ENCODE peak calls at places on chromosomes 11 and 22, in seven cellular contexts. H is OCI-LY7, G is fibroblast of lung, L is H9, C is neural progenitor cell, N is hepatocyte, V is HepG2. D is an unnamed sample. For H3K4me1 and H4K20me1, the result is how much of the 10 kb centered on the place peaks cover.

GRCh38 chr11:32792948-32793475 is 1.4 kb downstream of the CCDC73 start:
- DNase-seq in H (peak), G (peak), L (peak), C (peak), N (peak), V (peak), D (peak)

GRCh38 chr22:17969732-17970131 is 54.6 kb downstream of the MICAL3 start:
- DNase-seq in H (no peak), G (peak), L (no peak), C (no peak), N (peak), V (no peak), D (peak)

GRCh38 chr22:27331526-27332281 is 469.9 kb downstream of the MN1 start:
- DNase-seq in H (no peak), G (peak), L (peak), C (peak), N (peak), V (peak), D (no peak)

GRCh38 chr11:115530752-115531151 is 26.5 kb upstream of the CADM1 start:
- DNase-seq in H (peak), G (no peak), L (peak), C (peak), N (no peak), V (no peak), D (no peak)

GRCh38 chr11:17012712-17013547 is 1.3 kb downstream of the PLEKHA7 start:
- DNase-seq in H (no peak), G (peak), L (peak), C (peak), N (peak), V (peak), D (peak)

GRCh38 chr11:94544582-94544831 is 786 bp downstream of the FUT4 start:
- DNase-seq in H (no peak), G (no peak), L (no peak), C (no peak), N (no peak), V (no peak), D (no peak)

GRCh38 chr11:78295991-78296930 is 107.5 kb downstream of the USP35 start:
- DNase-seq in H (no peak), G (no peak), L (no peak), C (peak), N (peak), V (no peak), D (no peak)

GRCh38 chr11:34161812-34162506 is 56.5 kb downstream of the NAT10 start:
- DNase-seq in H (no peak), G (no peak), L (no peak), C (no peak), N (no peak), V (no peak), D (peak)

GRCh38 chr22:25448435-25449051 is 115.9 kb upstream of the GRK3 start:
- DNase-seq in H (peak), G (peak), L (no peak), C (peak), N (peak), V (no peak), D (peak)

GRCh38 chr11:40291304-40292100 is 1168.0 kb downstream of the LRRC4C start:
- DNase-seq in H (no peak), G (no peak), L (no peak), C (peak), N (no peak), V (no peak), D (no peak)

GRCh38 chr22:45896961-45897538 is 79.9 kb downstream of the WNT7B start:
- DNase-seq in H (no peak), G (no peak), L (no peak), C (no peak), N (no peak), V (no peak), D (no peak)

GRCh38 chr22:45893516-45893915 is 83.4 kb downstream of the WNT7B start:
- DNase-seq in H (no peak), G (no peak), L (no peak), C (no peak), N (no peak), V (no peak), D (peak)

GRCh38 chr22:45895436-45896152 is 81.4 kb downstream of the WNT7B start:
- DNase-seq in H (no peak), G (no peak), L (no peak), C (no peak), N (no peak), V (no peak), D (no peak)

GRCh38 chr22:45896153-45896951 is 80.6 kb downstream of the WNT7B start:
- DNase-seq in H (no peak), G (no peak), L (peak), C (no peak), N (peak), V (no peak), D (no peak)

GRCh38 chr22:45897736-45898135 is 79.2 kb downstream of the WNT7B start:
- DNase-seq in H (no peak), G (no peak), L (no peak), C (no peak), N (no peak), V (no peak), D (no peak)
- H3K4me1 ChIP-seq in H (under half), G (under half), L (under half), C (under half), N (under half), V (under half), D (under half)

DNA sequence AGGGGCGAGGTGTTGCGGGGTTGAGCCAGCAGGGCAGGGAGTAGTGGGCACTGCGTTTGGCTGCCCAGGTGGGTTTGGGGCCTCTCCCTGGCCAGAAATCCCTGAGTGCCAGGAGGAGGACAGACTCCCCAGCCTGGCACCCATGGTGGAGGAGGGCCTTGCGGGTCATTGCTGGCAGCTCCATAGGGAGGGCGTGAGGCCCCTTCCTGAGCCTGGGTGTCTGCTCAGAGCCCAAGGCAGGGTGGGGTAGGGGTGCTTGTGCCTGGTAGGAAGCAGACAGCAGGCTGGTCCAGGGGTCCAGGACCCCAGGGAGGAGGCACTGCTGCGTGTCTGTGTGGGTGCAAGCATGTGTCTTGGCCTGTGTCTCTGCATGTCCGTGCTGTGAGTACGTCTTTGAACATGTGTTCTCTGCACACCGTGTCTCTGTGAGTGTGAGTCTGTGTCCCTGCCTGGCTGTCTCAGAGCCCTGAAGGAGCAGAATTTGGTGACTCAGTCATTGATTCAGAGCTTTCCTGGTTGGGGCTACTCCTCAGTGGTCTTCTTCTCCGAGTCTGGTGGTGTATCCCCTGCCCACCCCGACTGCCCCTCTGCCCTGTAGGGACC is 3.9 kb downstream of the TSPAN4 start:
- DNase-seq in H (no peak), G (no peak), L (no peak), C (no peak), N (no peak), V (no peak), D (no peak)
- H4K20me1 ChIP-seq in H (under half), G (under half), L (under half), C (under half), N (under half), V (under half), D (half or more)

DNA sequence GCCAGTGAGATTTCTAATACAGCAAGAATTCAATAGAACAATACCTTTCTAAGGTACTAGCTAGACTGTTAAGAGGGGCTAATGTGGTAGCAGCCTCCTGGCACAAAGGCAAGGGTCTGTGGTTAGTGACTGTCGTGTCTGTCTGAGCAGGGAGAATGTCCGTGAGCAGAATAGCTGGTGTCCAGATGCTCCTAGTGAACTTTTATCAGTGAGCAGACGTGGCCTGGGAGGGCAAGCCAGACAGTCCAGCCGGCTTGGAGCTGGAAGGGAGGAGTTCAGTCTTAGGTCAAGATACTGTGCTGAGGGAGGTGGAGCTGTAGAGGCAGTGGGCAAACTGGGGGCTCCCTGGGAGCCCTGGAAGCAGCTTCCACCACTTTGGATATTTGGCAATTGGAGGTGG is 138.6 kb downstream of the TEAD1 start:
- DNase-seq in H (no peak), G (no peak), L (no peak), C (no peak), N (no peak), V (no peak), D (peak)
- H3K4me1 ChIP-seq in H (under half), G (half or more), L (under half), C (under half), N (under half), V (half or more), D (half or more)

DNA sequence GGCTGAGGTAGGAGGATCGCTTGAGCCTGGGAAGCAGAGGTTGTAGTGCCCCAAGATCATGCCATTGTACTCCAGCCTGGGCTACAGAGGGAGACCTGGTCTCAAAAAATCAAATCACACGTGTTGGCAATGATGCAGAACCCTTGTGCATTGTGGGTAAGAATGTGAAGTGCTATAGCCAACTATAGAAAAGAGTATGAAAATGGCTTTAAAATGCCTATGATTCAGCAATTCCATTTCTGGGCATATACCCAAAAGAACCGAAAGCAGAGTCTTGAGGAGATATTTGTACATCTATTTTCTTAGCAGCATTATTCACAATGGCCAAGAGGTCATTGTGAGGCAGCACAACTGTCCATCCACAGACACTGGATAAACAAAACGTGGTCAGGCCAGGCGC is 2.6 kb upstream of the FADS3 start:
- DNase-seq in H (no peak), G (peak), L (no peak), C (no peak), N (no peak), V (no peak), D (peak)
- H4K20me1 ChIP-seq in H (under half), G (under half), L (under half), C (under half), N (under half), V (under half), D (under half)

DNA sequence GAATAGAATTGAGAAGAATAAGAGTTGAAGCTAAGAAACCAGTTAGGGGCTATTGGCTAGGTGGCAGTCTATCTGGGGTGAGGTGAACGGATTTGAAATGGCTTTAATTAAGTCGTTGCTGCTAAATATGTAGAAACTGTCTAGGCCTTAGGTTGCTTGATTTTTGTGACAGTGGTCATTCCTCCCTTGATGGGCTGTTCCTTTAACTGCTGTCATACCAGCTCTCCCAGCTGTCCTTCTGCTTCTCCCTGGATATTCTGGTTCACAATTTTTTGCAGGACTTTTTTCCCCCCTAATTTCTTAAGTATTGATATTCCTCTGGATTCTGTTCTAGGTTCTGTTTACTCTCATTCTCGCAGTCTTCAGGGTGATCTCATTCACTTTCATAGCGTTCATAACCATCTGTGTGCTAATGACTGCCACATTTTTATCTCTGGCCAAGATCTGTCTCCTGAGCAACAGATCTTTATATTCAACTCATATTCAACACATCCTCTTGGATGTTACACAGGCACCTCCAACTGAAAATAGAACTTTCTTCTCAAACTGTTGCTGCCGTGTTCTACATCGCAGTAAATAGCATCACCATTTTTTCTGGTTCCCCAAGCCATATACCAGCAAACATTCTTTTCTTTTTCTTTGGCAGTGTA is 134.1 kb downstream of the UVRAG start:
- DNase-seq in H (no peak), G (peak), L (no peak), C (no peak), N (no peak), V (no peak), D (no peak)
- H3K4me1 ChIP-seq in H (under half), G (under half), L (under half), C (under half), N (under half), V (under half), D (under half)

GRCh38 chr11:68345776-68346728 is 33.7 kb downstream of the LRP5 start:
- DNase-seq in H (no peak), G (no peak), L (no peak), C (no peak), N (no peak), V (no peak), D (no peak)

GRCh38 chr11:68349461-68350249 is 37.3 kb downstream of the LRP5 start:
- DNase-seq in H (no peak), G (no peak), L (no peak), C (no peak), N (no peak), V (no peak), D (no peak)

GRCh38 chr11:68343761-68344256 is 31.4 kb downstream of the LRP5 start:
- DNase-seq in H (no peak), G (no peak), L (no peak), C (no peak), N (peak), V (peak), D (no peak)

GRCh38 chr11:68347841-68348240 is 35.5 kb downstream of the LRP5 start:
- DNase-seq in H (no peak), G (no peak), L (no peak), C (no peak), N (no peak), V (no peak), D (no peak)

GRCh38 chr11:68347345-68347744 is 35.0 kb downstream of the LRP5 start:
- DNase-seq in H (no peak), G (no peak), L (no peak), C (no peak), N (no peak), V (no peak), D (no peak)
- H4K20me1 ChIP-seq in H (under half), G (under half), L (under half), C (under half), N (under half), V (half or more), D (under half)

DNA sequence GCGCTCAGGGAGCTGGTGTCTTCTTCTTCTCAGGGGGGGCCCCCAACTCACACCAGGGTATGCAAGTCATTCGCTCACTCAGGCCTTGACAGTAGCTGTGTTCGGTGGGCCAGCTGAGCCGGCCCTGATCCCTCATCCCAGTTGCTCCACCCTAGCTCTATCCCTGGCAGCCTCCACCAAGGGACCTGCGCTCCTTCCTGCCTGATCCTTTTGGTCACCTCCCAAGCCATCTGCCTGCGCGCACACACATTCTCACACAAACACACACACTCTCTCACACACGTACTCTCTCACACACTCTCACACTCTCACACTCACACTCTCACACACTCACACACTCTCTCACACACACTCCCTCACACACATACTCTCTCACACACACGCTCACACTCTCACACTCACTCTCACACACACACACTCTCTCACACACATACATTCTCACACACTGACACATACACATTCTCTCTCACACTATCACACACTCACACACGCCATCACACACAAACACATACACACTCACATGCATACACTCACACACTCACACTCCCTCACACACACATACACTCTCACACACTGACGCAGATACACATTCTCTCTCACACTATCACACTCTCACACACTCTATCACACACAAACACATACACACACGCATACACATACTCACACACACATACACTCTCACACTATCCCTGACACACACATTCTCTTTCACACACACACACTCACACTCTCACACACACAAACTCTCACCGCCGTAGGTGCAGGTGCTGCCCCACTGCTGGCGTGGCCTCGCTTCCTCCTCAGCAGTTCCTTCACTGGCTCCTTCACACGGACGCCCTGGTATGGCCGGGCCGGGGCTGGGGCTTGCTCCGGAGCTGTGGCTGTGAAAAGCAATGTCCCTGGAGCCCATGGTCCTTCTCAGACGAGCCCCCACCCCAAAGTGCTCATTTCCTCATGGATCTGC is 20.8 kb downstream of the POU2AF1 start:
- DNase-seq in H (peak), G (no peak), L (no peak), C (no peak), N (no peak), V (no peak), D (no peak)
- H3K4me1 ChIP-seq in H (under half), G (under half), L (under half), C (under half), N (under half), V (half or more), D (under half)

DNA sequence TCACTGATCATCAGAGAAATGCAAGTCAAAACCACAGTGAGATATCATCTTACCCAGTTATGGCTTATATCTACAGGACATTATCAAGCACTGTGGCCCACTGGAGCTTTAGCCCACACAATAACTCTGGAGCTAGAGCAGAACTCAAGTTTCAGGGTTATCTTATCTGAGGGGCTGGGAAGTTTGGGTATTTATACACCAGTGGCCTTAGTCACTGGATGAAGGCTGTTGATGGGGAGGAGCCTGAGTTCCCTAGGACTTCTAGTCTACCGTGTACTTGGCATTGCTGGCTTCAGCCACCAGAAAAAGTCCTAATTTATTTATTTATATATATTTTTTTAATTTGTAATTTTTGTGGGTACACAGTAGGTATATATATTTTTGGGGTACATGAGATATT is 19.3 kb downstream of the HSD17B12 start:
- DNase-seq in H (no peak), G (no peak), L (no peak), C (no peak), N (no peak), V (no peak), D (no peak)
- H4K20me1 ChIP-seq in H (under half), G (under half), L (under half), C (under half), N (under half), V (under half), D (under half)